ENCODE peak calls at places on chromosomes 12 and 14, in nine cellular contexts. One of them, this sample, is unnamed.

GRCh38 chr12:93315385-93315906 is 62.3 kb upstream of the NUDT4 start:
- DNase-seq in foreskin fibroblast: no peak
- DNase-seq in HT1080: no peak
- DNase-seq in CD4-positive, alpha-beta memory T cell: no peak
- DNase-seq in stimulated activated CD4-positive, alpha-beta T cell treated with anti-CD3 and anti-CD28 coated beads, Interleukin-4, amount 100 ng/mL, for 4 hours: no peak
- DNase-seq in ascending aorta: no peak
- DNase-seq in iris pigment epithelial cell: no peak
- DNase-seq in AG04449: no peak
- DNase-seq in NCI-H446 treated with DMSO at 0.1 percent for 48 hours: no peak
- DNase-seq in this sample: no peak

GRCh38 chr12:68831272-68831671 is 23.3 kb downstream of the MDM2 start:
- DNase-seq in stimulated activated CD4-positive, alpha-beta T cell treated with anti-CD3 and anti-CD28 coated beads, Interleukin-4, amount 100 ng/mL, for 4 hours: no peak
- DNase-seq in ascending aorta: no peak
- DNase-seq in HT1080: no peak
- DNase-seq in NCI-H446 treated with DMSO at 0.1 percent for 48 hours: no peak
- DNase-seq in CD4-positive, alpha-beta memory T cell: no peak
- DNase-seq in iris pigment epithelial cell: no peak
- DNase-seq in foreskin fibroblast: no peak
- DNase-seq in AG04449: no peak
- DNase-seq in this sample: no peak

GRCh38 chr12:132561784-132562156 is 48.6 kb downstream of the LRCOL1 start:
- DNase-seq in iris pigment epithelial cell: no peak
- DNase-seq in HT1080: peak
- DNase-seq in stimulated activated CD4-positive, alpha-beta T cell treated with anti-CD3 and anti-CD28 coated beads, Interleukin-4, amount 100 ng/mL, for 4 hours: peak
- DNase-seq in CD4-positive, alpha-beta memory T cell: no peak
- DNase-seq in NCI-H446 treated with DMSO at 0.1 percent for 48 hours: no peak
- DNase-seq in AG04449: no peak
- DNase-seq in foreskin fibroblast: no peak
- DNase-seq in ascending aorta: no peak
- DNase-seq in this sample: no peak

GRCh38 chr12:5685935-5686334 is 254.0 kb downstream of the NTF3 start:
- DNase-seq in HT1080: no peak
- DNase-seq in NCI-H446 treated with DMSO at 0.1 percent for 48 hours: no peak
- DNase-seq in ascending aorta: no peak
- DNase-seq in AG04449: no peak
- DNase-seq in foreskin fibroblast: no peak
- DNase-seq in stimulated activated CD4-positive, alpha-beta T cell treated with anti-CD3 and anti-CD28 coated beads, Interleukin-4, amount 100 ng/mL, for 4 hours: no peak
- DNase-seq in CD4-positive, alpha-beta memory T cell: no peak
- DNase-seq in iris pigment epithelial cell: no peak
- DNase-seq in this sample: no peak

GRCh38 chr12:48286665-48287064 is 64.1 kb downstream of the ZNF641 start:
- DNase-seq in AG04449: no peak
- DNase-seq in stimulated activated CD4-positive, alpha-beta T cell treated with anti-CD3 and anti-CD28 coated beads, Interleukin-4, amount 100 ng/mL, for 4 hours: no peak
- DNase-seq in foreskin fibroblast: no peak
- DNase-seq in ascending aorta: no peak
- DNase-seq in HT1080: peak
- DNase-seq in NCI-H446 treated with DMSO at 0.1 percent for 48 hours: no peak
- DNase-seq in iris pigment epithelial cell: peak
- DNase-seq in CD4-positive, alpha-beta memory T cell: no peak
- DNase-seq in this sample: no peak

GRCh38 chr14:69107407-69108003 is 45.4 kb downstream of the DCAF5 start:
- DNase-seq in NCI-H446 treated with DMSO at 0.1 percent for 48 hours: peak
- DNase-seq in iris pigment epithelial cell: peak
- DNase-seq in CD4-positive, alpha-beta memory T cell: peak
- DNase-seq in ascending aorta: no peak
- DNase-seq in foreskin fibroblast: peak
- DNase-seq in AG04449: no peak
- DNase-seq in stimulated activated CD4-positive, alpha-beta T cell treated with anti-CD3 and anti-CD28 coated beads, Interleukin-4, amount 100 ng/mL, for 4 hours: no peak
- DNase-seq in HT1080: peak
- DNase-seq in this sample: peak

GRCh38 chr12:103664626-103665025 is 77.6 kb downstream of the STAB2 start:
- DNase-seq in ascending aorta: no peak
- DNase-seq in iris pigment epithelial cell: no peak
- DNase-seq in NCI-H446 treated with DMSO at 0.1 percent for 48 hours: no peak
- DNase-seq in foreskin fibroblast: no peak
- DNase-seq in HT1080: no peak
- DNase-seq in CD4-positive, alpha-beta memory T cell: no peak
- DNase-seq in AG04449: no peak
- DNase-seq in stimulated activated CD4-positive, alpha-beta T cell treated with anti-CD3 and anti-CD28 coated beads, Interleukin-4, amount 100 ng/mL, for 4 hours: no peak
- DNase-seq in this sample: no peak

GRCh38 chr12:101567918-101568317 is 26.9 kb upstream of the MYBPC1 start:
- DNase-seq in AG04449: no peak
- DNase-seq in NCI-H446 treated with DMSO at 0.1 percent for 48 hours: no peak
- DNase-seq in ascending aorta: no peak
- DNase-seq in HT1080: no peak
- DNase-seq in CD4-positive, alpha-beta memory T cell: no peak
- DNase-seq in iris pigment epithelial cell: no peak
- DNase-seq in stimulated activated CD4-positive, alpha-beta T cell treated with anti-CD3 and anti-CD28 coated beads, Interleukin-4, amount 100 ng/mL, for 4 hours: no peak
- DNase-seq in foreskin fibroblast: no peak
- DNase-seq in this sample: no peak

GRCh38 chr12:128930591-128930990 is 77.3 kb downstream of the GLT1D1 start:
- DNase-seq in stimulated activated CD4-positive, alpha-beta T cell treated with anti-CD3 and anti-CD28 coated beads, Interleukin-4, amount 100 ng/mL, for 4 hours: no peak
- DNase-seq in foreskin fibroblast: no peak
- DNase-seq in iris pigment epithelial cell: no peak
- DNase-seq in CD4-positive, alpha-beta memory T cell: no peak
- DNase-seq in ascending aorta: no peak
- DNase-seq in HT1080: no peak
- DNase-seq in AG04449: no peak
- DNase-seq in NCI-H446 treated with DMSO at 0.1 percent for 48 hours: no peak
- DNase-seq in this sample: no peak

GRCh38 chr12:6532927-6533652 is 1.2 kb upstream of the GAPDH start:
- DNase-seq in foreskin fibroblast: peak
- DNase-seq in stimulated activated CD4-positive, alpha-beta T cell treated with anti-CD3 and anti-CD28 coated beads, Interleukin-4, amount 100 ng/mL, for 4 hours: no peak
- DNase-seq in NCI-H446 treated with DMSO at 0.1 percent for 48 hours: peak
- DNase-seq in HT1080: peak
- DNase-seq in AG04449: no peak
- DNase-seq in ascending aorta: no peak
- DNase-seq in iris pigment epithelial cell: peak
- DNase-seq in CD4-positive, alpha-beta memory T cell: peak
- DNase-seq in this sample: peak

GRCh38 chr12:130448044-130448821 is 110.5 kb downstream of the PIWIL1 start:
- DNase-seq in foreskin fibroblast: no peak
- DNase-seq in NCI-H446 treated with DMSO at 0.1 percent for 48 hours: no peak
- DNase-seq in AG04449: no peak
- DNase-seq in ascending aorta: no peak
- DNase-seq in CD4-positive, alpha-beta memory T cell: no peak
- DNase-seq in HT1080: no peak
- DNase-seq in stimulated activated CD4-positive, alpha-beta T cell treated with anti-CD3 and anti-CD28 coated beads, Interleukin-4, amount 100 ng/mL, for 4 hours: no peak
- DNase-seq in iris pigment epithelial cell: no peak
- DNase-seq in this sample: no peak

GRCh38 chr12:25458047-25458552 is 95.0 kb downstream of the LMNTD1 start:
- DNase-seq in CD4-positive, alpha-beta memory T cell: no peak
- DNase-seq in ascending aorta: no peak
- DNase-seq in stimulated activated CD4-positive, alpha-beta T cell treated with anti-CD3 and anti-CD28 coated beads, Interleukin-4, amount 100 ng/mL, for 4 hours: no peak
- DNase-seq in NCI-H446 treated with DMSO at 0.1 percent for 48 hours: no peak
- DNase-seq in HT1080: peak
- DNase-seq in AG04449: peak
- DNase-seq in iris pigment epithelial cell: peak
- DNase-seq in foreskin fibroblast: peak
- DNase-seq in this sample: peak

GRCh38 chr12:113535100-113535499 is 63.4 kb upstream of the LHX5 start:
- DNase-seq in AG04449: no peak
- DNase-seq in CD4-positive, alpha-beta memory T cell: no peak
- DNase-seq in ascending aorta: no peak
- DNase-seq in stimulated activated CD4-positive, alpha-beta T cell treated with anti-CD3 and anti-CD28 coated beads, Interleukin-4, amount 100 ng/mL, for 4 hours: no peak
- DNase-seq in foreskin fibroblast: no peak
- DNase-seq in iris pigment epithelial cell: no peak
- DNase-seq in HT1080: no peak
- DNase-seq in NCI-H446 treated with DMSO at 0.1 percent for 48 hours: no peak
- DNase-seq in this sample: no peak